ENCODE peak calls at places on chromosomes 3 and 15, in ten cellular contexts. P is mesendoderm; O is left ventricle myocardium inferior; Q is right cardiac atrium; K is uterus; B is CD8-positive, alpha-beta T cell; C is testis; H is PC-3; J is Caco-2; R is mucosa of descending colon. V is an unnamed sample. For H3K4me1, the result is how much of the 10 kb centered on the place peaks cover.

GRCh38 chr15:100572362-100572983 is 29.5 kb downstream of the LINS1 start:
- DNase-seq in R (no peak), P (no peak), J (no peak), C (no peak), B (no peak), K (no peak), Q (no peak), O (no peak), H (peak), V (no peak)

GRCh38 chr3:105555206-105555605 is 188.5 kb downstream of the ALCAM start:
- DNase-seq in B (no peak), J (no peak), P (no peak), H (no peak), Q (no peak), C (no peak), R (no peak), K (no peak), O (no peak), V (no peak)

GRCh38 chr3:153979419-153980251 is 141.6 kb upstream of the ARHGEF26 start:
- DNase-seq in P (no peak), R (no peak), K (no peak), J (no peak), B (no peak), H (no peak), O (no peak), C (no peak), Q (no peak), V (no peak)

GRCh38 chr15:36208868-36209582 is 370.4 kb upstream of the CDIN1 start:
- DNase-seq in K (no peak), C (no peak), R (no peak), J (no peak), O (no peak), Q (no peak), H (no peak), P (no peak), B (no peak), V (no peak)

GRCh38 chr3:58008140-58009025 is at the start of gene FLNB:
- DNase-seq in B (peak), C (peak), O (peak), P (peak), R (peak), H (peak), Q (peak), J (peak), K (peak), V (peak)

GRCh38 chr15:20351448-20351961 is 190.1 kb downstream of the GOLGA6L6 start:
- DNase-seq in O (no peak), B (no peak), C (no peak), R (no peak), K (peak), P (no peak), Q (peak), H (no peak), J (peak), V (peak)

GRCh38 chr3:23682646-23683045 is 123.1 kb upstream of the UBE2E1 start:
- DNase-seq in C (no peak), J (no peak), R (no peak), B (no peak), P (no peak), O (no peak), K (no peak), H (no peak), Q (no peak), V (no peak)

GRCh38 chr3:128878556-128879124 is 780 bp upstream of the ACAD9 start:
- DNase-seq in J (no peak), Q (no peak), K (peak), C (peak), O (no peak), B (no peak), H (peak), P (peak), R (peak), V (peak)

GRCh38 chr3:182393151-182393550 is 400.2 kb upstream of the ATP11B start:
- DNase-seq in H (no peak), C (no peak), Q (no peak), R (no peak), B (no peak), O (no peak), P (no peak), K (no peak), J (no peak), V (no peak)

GRCh38 chr3:172355836-172356235 is 92.4 kb downstream of the GHSR start:
- DNase-seq in C (no peak), K (peak), B (no peak), Q (no peak), R (peak), O (no peak), H (peak), J (no peak), P (no peak), V (no peak)

GRCh38 chr15:81863157-81863556 is 182.7 kb downstream of the MEX3B start:
- DNase-seq in B (no peak), Q (no peak), K (no peak), R (no peak), O (no peak), P (no peak), H (no peak), C (no peak), J (no peak), V (no peak)

GRCh38 chr15:100903191-100903590 is 16.0 kb upstream of the LRRK1 start:
- DNase-seq in R (no peak), P (no peak), J (no peak), O (no peak), H (no peak), B (no peak), C (no peak), Q (no peak), K (no peak), V (peak)

GRCh38 chr3:124078978-124079911 is 87.3 kb upstream of the ROPN1 start:
- DNase-seq in K (no peak), O (no peak), Q (no peak), J (no peak), B (no peak), P (peak), H (peak), R (peak), C (peak), V (peak)

GRCh38 chr3:116678853-116679252 is 30.7 kb upstream of the TUSC7 start:
- DNase-seq in K (no peak), O (no peak), J (no peak), Q (no peak), P (no peak), R (no peak), C (no peak), H (no peak), B (no peak), V (no peak)

DNA sequence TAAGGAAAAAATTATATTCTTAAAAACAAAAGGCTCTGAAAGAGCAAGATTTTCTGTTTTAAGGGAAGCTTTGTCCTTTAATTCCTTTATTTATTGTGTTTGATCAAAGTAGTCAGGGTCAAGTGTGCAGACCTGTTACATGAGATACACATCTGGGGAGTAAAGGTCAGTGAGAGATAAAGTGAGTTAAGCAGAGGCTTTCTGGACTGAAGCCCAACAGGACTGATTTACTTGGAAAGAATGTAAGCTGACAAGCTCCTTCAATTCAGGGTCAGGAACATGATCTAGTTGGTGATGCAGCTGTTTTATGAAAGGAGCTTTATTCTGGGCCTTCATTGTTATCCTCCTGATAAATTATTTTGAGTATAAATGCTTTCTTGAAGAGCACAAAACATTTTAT is 20.7 kb upstream of the OTOL1 start:
- DNase-seq in O (no peak), C (peak), J (no peak), P (no peak), K (no peak), H (peak), R (no peak), Q (no peak), B (no peak), V (no peak)
- H3K4me3 ChIP-seq in O (no peak), C (no peak), J (no peak), P (no peak), K (no peak), H (no peak), R (no peak), Q (no peak), B (no peak), V (no peak)

GRCh38 chr15:47186071-47186470 is 531.2 kb upstream of the SEMA6D start:
- DNase-seq in B (no peak), C (no peak), P (no peak), K (no peak), O (no peak), H (no peak), Q (no peak), R (no peak), J (no peak), V (no peak)

GRCh38 chr15:47185222-47185800 is 532.0 kb upstream of the SEMA6D start:
- DNase-seq in C (no peak), R (no peak), Q (no peak), B (no peak), H (no peak), K (no peak), J (no peak), P (no peak), O (no peak), V (no peak)

GRCh38 chr15:47184003-47184404 is 533.3 kb upstream of the SEMA6D start:
- DNase-seq in R (peak), B (no peak), P (peak), J (no peak), O (no peak), Q (peak), K (no peak), H (no peak), C (peak), V (peak)

GRCh38 chr15:47184405-47185221 is 532.7 kb upstream of the SEMA6D start:
- DNase-seq in O (peak), C (peak), B (no peak), K (no peak), Q (peak), R (no peak), H (no peak), P (peak), J (no peak), V (no peak)

GRCh38 chr15:47188766-47189507 is 528.4 kb upstream of the SEMA6D start:
- DNase-seq in K (no peak), B (no peak), J (no peak), H (no peak), P (no peak), C (no peak), R (no peak), Q (no peak), O (no peak), V (no peak)
- H3K4me1 ChIP-seq in K (under half), B (under half), J (under half), H (under half), P (under half), C (under half), R (under half), Q (under half), O (under half), V (under half)

GRCh38 chr3:97972976-97973375 is 745 bp upstream of the RIOX2 start:
- DNase-seq in H (no peak), B (no peak), O (no peak), P (no peak), J (no peak), Q (no peak), C (no peak), K (no peak), R (no peak), V (no peak)
- H3K4me3 ChIP-seq in H (peak), B (peak), O (peak), P (no peak), J (peak), Q (peak), C (peak), K (peak), R (no peak), V (peak)

GRCh38 chr15:31080618-31081017 is 20.9 kb downstream of the TRPM1 start:
- DNase-seq in R (peak), C (peak), K (peak), H (no peak), Q (peak), O (peak), P (peak), B (peak), J (no peak), V (peak)
- H3K4me1 ChIP-seq in R (under half), C (under half), K (under half), H (under half), Q (under half), O (under half), P (under half), B (under half), J (under half), V (under half)

GRCh38 chr15:55694652-55695150 is 48.3 kb downstream of the PRTG start:
- DNase-seq in R (peak), K (no peak), Q (no peak), P (peak), C (no peak), O (no peak), H (peak), J (no peak), B (no peak), V (no peak)
- H3K4me3 ChIP-seq in R (no peak), K (no peak), Q (no peak), P (no peak), C (no peak), O (no peak), H (no peak), J (no peak), B (no peak), V (no peak)

DNA sequence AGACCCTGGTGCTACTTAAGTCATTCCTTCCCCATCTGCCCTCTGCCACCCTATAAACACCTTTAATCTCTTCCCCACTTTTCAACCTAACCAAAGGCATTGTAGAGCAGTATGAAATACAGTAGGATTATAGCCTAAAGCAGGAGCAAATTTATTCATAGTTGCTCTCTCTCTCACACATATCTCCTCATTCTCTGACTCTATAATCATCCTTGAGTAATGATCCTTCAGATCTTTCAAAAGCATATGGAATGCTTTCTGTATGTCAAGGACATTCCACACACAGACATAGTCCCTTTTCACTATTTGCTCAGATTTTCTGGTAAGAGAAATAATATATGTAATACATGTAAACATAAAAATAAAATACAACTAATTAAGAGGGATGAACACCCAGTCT is 54.1 kb downstream of the TRPC1 start:
- DNase-seq in B (no peak), H (no peak), K (no peak), J (no peak), C (no peak), P (peak), O (no peak), R (no peak), Q (no peak), V (no peak)
- H3K4me1 ChIP-seq in B (under half), H (under half), K (under half), J (under half), C (under half), P (under half), O (under half), R (under half), Q (under half), V (under half)